ENCODE peak calls at places on chromosomes 5 and 9, in nine cellular contexts. V is stimulated activated CD4-positive, alpha-beta T cell treated with anti-CD3 and anti-CD28 coated beads, Interleukin-15, amount 100 ng/mL, for 1 hour; A is AG04450; Q is CD8-positive, alpha-beta memory T cell; B is transverse colon; Y is EL; J is endothelial cell of umbilical vein; F is HEK293T; E is AG20443. W is an unnamed sample.

GRCh38 chr9:121692606-121693505 is 41.4 kb downstream of the DAB2IP start:
- DNase-seq in E (peak), V (no peak), J (no peak), Q (no peak), A (no peak), B (no peak), Y (peak), F (no peak), W (no peak)

GRCh38 chr5:180649297-180650039 is at the start of gene FLT4:
- DNase-seq in Y (no peak), A (no peak), F (peak), E (peak), J (no peak), V (no peak), B (no peak), Q (no peak), W (no peak)

GRCh38 chr9:5437254-5438216 is at the start of gene PLGRKT:
- DNase-seq in E (peak), B (peak), J (peak), Q (peak), Y (peak), V (peak), A (peak), F (peak), W (peak)

GRCh38 chr5:35919191-35919590 is 19.2 kb downstream of the CAPSL start:
- DNase-seq in B (no peak), V (no peak), A (peak), Q (no peak), J (no peak), E (peak), Y (peak), F (no peak), W (no peak)

GRCh38 chr9:106675780-106676179 is 187.2 kb upstream of the ZNF462 start:
- DNase-seq in A (no peak), B (no peak), Y (no peak), Q (no peak), F (no peak), J (no peak), E (peak), V (no peak), W (no peak)

GRCh38 chr5:86977185-86977584 is 290.5 kb upstream of the RASA1 start:
- DNase-seq in B (no peak), E (peak), F (no peak), J (no peak), V (no peak), Q (no peak), A (no peak), Y (no peak), W (no peak)

GRCh38 chr5:97044057-97044456 is 98.4 kb downstream of the LIX1 start:
- DNase-seq in F (peak), B (peak), J (peak), A (no peak), Q (no peak), E (peak), Y (peak), V (no peak), W (no peak)

GRCh38 chr9:21668504-21668903 is 133.9 kb upstream of the MTAP start:
- DNase-seq in F (no peak), A (no peak), V (no peak), E (no peak), Y (no peak), J (no peak), Q (no peak), B (no peak), W (no peak)